ENCODE peak calls at places on chromosomes 1 and 21, in five cellular contexts. One of them, this sample, is unnamed.

GRCh38 chr1:176512966-176513365 is 50.0 kb downstream of the PAPPA2 start:
- DNase-seq in GF-D8: no peak
- DNase-seq in stimulated activated CD4-positive, alpha-beta T cell treated with anti-CD3 and anti-CD28 coated beads, Interleukin-4, amount 100 ng/mL, for 48 hours: no peak
- DNase-seq in pancreas: no peak
- DNase-seq in choroid plexus epithelial cell: no peak
- DNase-seq in this sample: no peak

GRCh38 chr1:244919320-244920282 is 55.3 kb upstream of the HNRNPU start:
- DNase-seq in choroid plexus epithelial cell: no peak
- DNase-seq in pancreas: no peak
- DNase-seq in GF-D8: peak
- DNase-seq in stimulated activated CD4-positive, alpha-beta T cell treated with anti-CD3 and anti-CD28 coated beads, Interleukin-4, amount 100 ng/mL, for 48 hours: no peak
- DNase-seq in this sample: no peak

GRCh38 chr21:46006547-46007497 is 25.3 kb downstream of the COL6A1 start:
- DNase-seq in choroid plexus epithelial cell: no peak
- DNase-seq in GF-D8: no peak
- DNase-seq in pancreas: no peak
- DNase-seq in stimulated activated CD4-positive, alpha-beta T cell treated with anti-CD3 and anti-CD28 coated beads, Interleukin-4, amount 100 ng/mL, for 48 hours: no peak
- DNase-seq in this sample: no peak

GRCh38 chr1:80158771-80159170 is 1152.2 kb upstream of the ADGRL4 start:
- DNase-seq in choroid plexus epithelial cell: no peak
- DNase-seq in pancreas: no peak
- DNase-seq in stimulated activated CD4-positive, alpha-beta T cell treated with anti-CD3 and anti-CD28 coated beads, Interleukin-4, amount 100 ng/mL, for 48 hours: no peak
- DNase-seq in GF-D8: no peak
- DNase-seq in this sample: no peak

GRCh38 chr1:44842763-44843655 is at the start of gene PTCH2:
- DNase-seq in GF-D8: no peak
- DNase-seq in stimulated activated CD4-positive, alpha-beta T cell treated with anti-CD3 and anti-CD28 coated beads, Interleukin-4, amount 100 ng/mL, for 48 hours: no peak
- DNase-seq in pancreas: peak
- DNase-seq in choroid plexus epithelial cell: peak
- DNase-seq in this sample: peak

GRCh38 chr1:165632152-165632469 is 1.1 kb downstream of the MGST3 start:
- DNase-seq in choroid plexus epithelial cell: no peak
- DNase-seq in GF-D8: no peak
- DNase-seq in pancreas: no peak
- DNase-seq in stimulated activated CD4-positive, alpha-beta T cell treated with anti-CD3 and anti-CD28 coated beads, Interleukin-4, amount 100 ng/mL, for 48 hours: no peak
- DNase-seq in this sample: no peak

GRCh38 chr1:62727656-62728396 is 39.6 kb upstream of the DOCK7 start:
- DNase-seq in GF-D8: no peak
- DNase-seq in stimulated activated CD4-positive, alpha-beta T cell treated with anti-CD3 and anti-CD28 coated beads, Interleukin-4, amount 100 ng/mL, for 48 hours: no peak
- DNase-seq in choroid plexus epithelial cell: no peak
- DNase-seq in pancreas: no peak
- DNase-seq in this sample: no peak

GRCh38 chr1:91217911-91218310 is 186.7 kb downstream of the HFM1 start:
- DNase-seq in pancreas: no peak
- DNase-seq in GF-D8: no peak
- DNase-seq in choroid plexus epithelial cell: no peak
- DNase-seq in stimulated activated CD4-positive, alpha-beta T cell treated with anti-CD3 and anti-CD28 coated beads, Interleukin-4, amount 100 ng/mL, for 48 hours: no peak
- DNase-seq in this sample: no peak

GRCh38 chr1:90139837-90140236 is 144.9 kb downstream of the ZNF326 start:
- DNase-seq in pancreas: no peak
- DNase-seq in choroid plexus epithelial cell: no peak
- DNase-seq in stimulated activated CD4-positive, alpha-beta T cell treated with anti-CD3 and anti-CD28 coated beads, Interleukin-4, amount 100 ng/mL, for 48 hours: no peak
- DNase-seq in GF-D8: no peak
- DNase-seq in this sample: no peak

GRCh38 chr21:15212214-15212613 is 147.4 kb upstream of the NRIP1 start:
- DNase-seq in pancreas: no peak
- DNase-seq in stimulated activated CD4-positive, alpha-beta T cell treated with anti-CD3 and anti-CD28 coated beads, Interleukin-4, amount 100 ng/mL, for 48 hours: no peak
- DNase-seq in choroid plexus epithelial cell: no peak
- DNase-seq in GF-D8: no peak
- DNase-seq in this sample: no peak

GRCh38 chr21:41425954-41426655 is at the start of gene MX1:
- DNase-seq in choroid plexus epithelial cell: peak
- DNase-seq in pancreas: peak
- DNase-seq in GF-D8: no peak
- DNase-seq in stimulated activated CD4-positive, alpha-beta T cell treated with anti-CD3 and anti-CD28 coated beads, Interleukin-4, amount 100 ng/mL, for 48 hours: peak
- DNase-seq in this sample: peak

GRCh38 chr1:27724961-27725373 is 794 bp upstream of the FAM76A start:
- DNase-seq in choroid plexus epithelial cell: peak
- DNase-seq in stimulated activated CD4-positive, alpha-beta T cell treated with anti-CD3 and anti-CD28 coated beads, Interleukin-4, amount 100 ng/mL, for 48 hours: no peak
- DNase-seq in GF-D8: peak
- DNase-seq in pancreas: peak
- DNase-seq in this sample: peak

GRCh38 chr1:216902669-216903388 is 179.6 kb upstream of the ESRRG start:
- DNase-seq in choroid plexus epithelial cell: peak
- DNase-seq in pancreas: no peak
- DNase-seq in stimulated activated CD4-positive, alpha-beta T cell treated with anti-CD3 and anti-CD28 coated beads, Interleukin-4, amount 100 ng/mL, for 48 hours: no peak
- DNase-seq in GF-D8: no peak
- DNase-seq in this sample: no peak

GRCh38 chr1:116379057-116379630 is 6.1 kb downstream of the ATP1A1 start:
- DNase-seq in choroid plexus epithelial cell: peak
- DNase-seq in pancreas: no peak
- DNase-seq in stimulated activated CD4-positive, alpha-beta T cell treated with anti-CD3 and anti-CD28 coated beads, Interleukin-4, amount 100 ng/mL, for 48 hours: no peak
- DNase-seq in GF-D8: no peak
- DNase-seq in this sample: no peak

GRCh38 chr21:36212513-36212780 is 55.8 kb downstream of the DOP1B start:
- DNase-seq in pancreas: no peak
- DNase-seq in stimulated activated CD4-positive, alpha-beta T cell treated with anti-CD3 and anti-CD28 coated beads, Interleukin-4, amount 100 ng/mL, for 48 hours: no peak
- DNase-seq in GF-D8: no peak
- DNase-seq in choroid plexus epithelial cell: no peak
- DNase-seq in this sample: no peak

GRCh38 chr1:39116868-39117728 is 87.4 kb upstream of the MACF1 start:
- DNase-seq in pancreas: no peak
- DNase-seq in stimulated activated CD4-positive, alpha-beta T cell treated with anti-CD3 and anti-CD28 coated beads, Interleukin-4, amount 100 ng/mL, for 48 hours: no peak
- DNase-seq in choroid plexus epithelial cell: peak
- DNase-seq in GF-D8: no peak
- DNase-seq in this sample: no peak

GRCh38 chr1:82143108-82143833 is 342.5 kb downstream of the ADGRL2 start:
- DNase-seq in stimulated activated CD4-positive, alpha-beta T cell treated with anti-CD3 and anti-CD28 coated beads, Interleukin-4, amount 100 ng/mL, for 48 hours: no peak
- DNase-seq in GF-D8: no peak
- DNase-seq in pancreas: no peak
- DNase-seq in choroid plexus epithelial cell: no peak
- DNase-seq in this sample: no peak